ENCODE peak calls at places on chromosome 13, in four cellular contexts. One of them, this sample, is unnamed.

GRCh38 chr13:113121928-113122420 is 625 bp upstream of the F10 start:
- DNase-seq in CD8-positive, alpha-beta memory T cell: no peak
- DNase-seq in activated naive CD8-positive, alpha-beta T cell treated with anti-CD3 and anti-CD28 coated beads, Interleukin-2, amount 50 U/mL, for 24 hours: no peak
- DNase-seq in stimulated activated CD4-positive, alpha-beta T cell treated with anti-CD3 and anti-CD28 coated beads, Interleukin-12 subunit alpha, Interleukin-12 subunit beta, amount 100 ng/mL, for 24 hours: no peak
- DNase-seq in this sample: peak; percentile 56

GRCh38 chr13:32905864-32906180 is 110.4 kb upstream of the KL start:
- DNase-seq in CD8-positive, alpha-beta memory T cell: no peak
- DNase-seq in activated naive CD8-positive, alpha-beta T cell treated with anti-CD3 and anti-CD28 coated beads, Interleukin-2, amount 50 U/mL, for 24 hours: no peak
- DNase-seq in stimulated activated CD4-positive, alpha-beta T cell treated with anti-CD3 and anti-CD28 coated beads, Interleukin-12 subunit alpha, Interleukin-12 subunit beta, amount 100 ng/mL, for 24 hours: no peak
- DNase-seq in this sample: no peak

GRCh38 chr13:37011788-37012187 is 11.2 kb downstream of the EXOSC8 start:
- DNase-seq in CD8-positive, alpha-beta memory T cell: no peak
- DNase-seq in activated naive CD8-positive, alpha-beta T cell treated with anti-CD3 and anti-CD28 coated beads, Interleukin-2, amount 50 U/mL, for 24 hours: no peak
- DNase-seq in stimulated activated CD4-positive, alpha-beta T cell treated with anti-CD3 and anti-CD28 coated beads, Interleukin-12 subunit alpha, Interleukin-12 subunit beta, amount 100 ng/mL, for 24 hours: no peak
- DNase-seq in this sample: no peak

GRCh38 chr13:107665926-107666458 is 549.3 kb downstream of the LIG4 start:
- DNase-seq in CD8-positive, alpha-beta memory T cell: no peak
- DNase-seq in activated naive CD8-positive, alpha-beta T cell treated with anti-CD3 and anti-CD28 coated beads, Interleukin-2, amount 50 U/mL, for 24 hours: no peak
- DNase-seq in stimulated activated CD4-positive, alpha-beta T cell treated with anti-CD3 and anti-CD28 coated beads, Interleukin-12 subunit alpha, Interleukin-12 subunit beta, amount 100 ng/mL, for 24 hours: no peak
- DNase-seq in this sample: no peak

GRCh38 chr13:26919311-26919710 is 158.7 kb upstream of the GPR12 start:
- DNase-seq in CD8-positive, alpha-beta memory T cell: no peak
- DNase-seq in activated naive CD8-positive, alpha-beta T cell treated with anti-CD3 and anti-CD28 coated beads, Interleukin-2, amount 50 U/mL, for 24 hours: no peak
- DNase-seq in stimulated activated CD4-positive, alpha-beta T cell treated with anti-CD3 and anti-CD28 coated beads, Interleukin-12 subunit alpha, Interleukin-12 subunit beta, amount 100 ng/mL, for 24 hours: no peak
- DNase-seq in this sample: no peak

GRCh38 chr13:23960566-23961156 is 63.4 kb upstream of the C1QTNF9B start:
- DNase-seq in CD8-positive, alpha-beta memory T cell: no peak
- DNase-seq in activated naive CD8-positive, alpha-beta T cell treated with anti-CD3 and anti-CD28 coated beads, Interleukin-2, amount 50 U/mL, for 24 hours: no peak
- DNase-seq in stimulated activated CD4-positive, alpha-beta T cell treated with anti-CD3 and anti-CD28 coated beads, Interleukin-12 subunit alpha, Interleukin-12 subunit beta, amount 100 ng/mL, for 24 hours: no peak
- DNase-seq in this sample: no peak

GRCh38 chr13:42821437-42821836 is 40.1 kb downstream of the FAM216B start:
- DNase-seq in CD8-positive, alpha-beta memory T cell: no peak
- DNase-seq in activated naive CD8-positive, alpha-beta T cell treated with anti-CD3 and anti-CD28 coated beads, Interleukin-2, amount 50 U/mL, for 24 hours: no peak
- DNase-seq in stimulated activated CD4-positive, alpha-beta T cell treated with anti-CD3 and anti-CD28 coated beads, Interleukin-12 subunit alpha, Interleukin-12 subunit beta, amount 100 ng/mL, for 24 hours: no peak
- DNase-seq in this sample: no peak

GRCh38 chr13:20700288-20700687 is 3.2 kb upstream of the IL17D start:
- DNase-seq in CD8-positive, alpha-beta memory T cell: no peak
- DNase-seq in activated naive CD8-positive, alpha-beta T cell treated with anti-CD3 and anti-CD28 coated beads, Interleukin-2, amount 50 U/mL, for 24 hours: no peak
- DNase-seq in stimulated activated CD4-positive, alpha-beta T cell treated with anti-CD3 and anti-CD28 coated beads, Interleukin-12 subunit alpha, Interleukin-12 subunit beta, amount 100 ng/mL, for 24 hours: no peak
- DNase-seq in this sample: no peak

GRCh38 chr13:46492946-46493345 is 60.0 kb upstream of the LRCH1 start:
- DNase-seq in CD8-positive, alpha-beta memory T cell: no peak
- DNase-seq in activated naive CD8-positive, alpha-beta T cell treated with anti-CD3 and anti-CD28 coated beads, Interleukin-2, amount 50 U/mL, for 24 hours: no peak
- DNase-seq in stimulated activated CD4-positive, alpha-beta T cell treated with anti-CD3 and anti-CD28 coated beads, Interleukin-12 subunit alpha, Interleukin-12 subunit beta, amount 100 ng/mL, for 24 hours: no peak
- DNase-seq in this sample: no peak

GRCh38 chr13:76993021-76993420 is 1.1 kb downstream of the CLN5 start:
- DNase-seq in CD8-positive, alpha-beta memory T cell: no peak
- DNase-seq in activated naive CD8-positive, alpha-beta T cell treated with anti-CD3 and anti-CD28 coated beads, Interleukin-2, amount 50 U/mL, for 24 hours: no peak
- DNase-seq in stimulated activated CD4-positive, alpha-beta T cell treated with anti-CD3 and anti-CD28 coated beads, Interleukin-12 subunit alpha, Interleukin-12 subunit beta, amount 100 ng/mL, for 24 hours: no peak
- DNase-seq in this sample: no peak

GRCh38 chr13:32228330-32229041 is 86.7 kb downstream of the ZAR1L start:
- DNase-seq in CD8-positive, alpha-beta memory T cell: no peak
- DNase-seq in activated naive CD8-positive, alpha-beta T cell treated with anti-CD3 and anti-CD28 coated beads, Interleukin-2, amount 50 U/mL, for 24 hours: no peak
- DNase-seq in stimulated activated CD4-positive, alpha-beta T cell treated with anti-CD3 and anti-CD28 coated beads, Interleukin-12 subunit alpha, Interleukin-12 subunit beta, amount 100 ng/mL, for 24 hours: no peak
- DNase-seq in this sample: no peak

GRCh38 chr13:41696163-41697003 is 239.0 kb downstream of the RGCC start:
- DNase-seq in CD8-positive, alpha-beta memory T cell: no peak
- DNase-seq in activated naive CD8-positive, alpha-beta T cell treated with anti-CD3 and anti-CD28 coated beads, Interleukin-2, amount 50 U/mL, for 24 hours: no peak
- DNase-seq in stimulated activated CD4-positive, alpha-beta T cell treated with anti-CD3 and anti-CD28 coated beads, Interleukin-12 subunit alpha, Interleukin-12 subunit beta, amount 100 ng/mL, for 24 hours: no peak
- DNase-seq in this sample: no peak

GRCh38 chr13:63291701-63292100 is 1876.1 kb upstream of the PCDH20 start:
- DNase-seq in CD8-positive, alpha-beta memory T cell: no peak
- DNase-seq in activated naive CD8-positive, alpha-beta T cell treated with anti-CD3 and anti-CD28 coated beads, Interleukin-2, amount 50 U/mL, for 24 hours: no peak
- DNase-seq in stimulated activated CD4-positive, alpha-beta T cell treated with anti-CD3 and anti-CD28 coated beads, Interleukin-12 subunit alpha, Interleukin-12 subunit beta, amount 100 ng/mL, for 24 hours: no peak
- DNase-seq in this sample: no peak

GRCh38 chr13:101529419-101529818 is 76.9 kb downstream of the ITGBL1 start:
- DNase-seq in CD8-positive, alpha-beta memory T cell: no peak
- DNase-seq in activated naive CD8-positive, alpha-beta T cell treated with anti-CD3 and anti-CD28 coated beads, Interleukin-2, amount 50 U/mL, for 24 hours: no peak
- DNase-seq in stimulated activated CD4-positive, alpha-beta T cell treated with anti-CD3 and anti-CD28 coated beads, Interleukin-12 subunit alpha, Interleukin-12 subunit beta, amount 100 ng/mL, for 24 hours: no peak
- DNase-seq in this sample: no peak

This sample was measured in left lobe of liver.